ENCODE peak calls at places on chromosomes 5 and 9, in six cellular contexts. D is activated naive CD4-positive, alpha-beta T cell treated with anti-CD3 and anti-CD28 coated beads, Interleukin-2, amount 10 ng/mL, durations not matched to agents 7 days and 5 days; M is germinal center; I is HEK293T; L is NCI-H146; R is T-helper 1 cell. U is an unnamed sample.

GRCh38 chr5:994821-995220 is 13.8 kb upstream of the NKD2 start:
- DNase-seq in D (no peak), M (no peak), I (no peak), L (no peak), R (no peak), U (no peak)

GRCh38 chr9:114157516-114158176 is 2.3 kb downstream of the COL27A1 start:
- DNase-seq in D (no peak), M (no peak), I (no peak), L (no peak), R (no peak), U (no peak)

GRCh38 chr5:151098185-151098813 is 17.5 kb upstream of the TNIP1 start:
- DNase-seq in D (peak; percentile 35), M (no peak), I (no peak), L (no peak), R (no peak), U (no peak)

GRCh38 chr5:53929596-53929995 is 369.2 kb downstream of the NDUFS4 start:
- DNase-seq in D (no peak), M (no peak), I (no peak), L (peak; percentile 58), R (no peak), U (no peak)

GRCh38 chr5:72194846-72195245 is 87.6 kb downstream of the MAP1B start:
- DNase-seq in D (no peak), M (peak; percentile 8), I (no peak), L (no peak), R (no peak), U (no peak)

GRCh38 chr5:140157032-140157781 is 17.8 kb upstream of the CYSTM1 start:
- DNase-seq in D (peak; percentile 90), M (peak; percentile 90), I (peak; percentile 92), L (peak; percentile 61), R (peak; percentile 86), U (peak; percentile 47)

GRCh38 chr9:135082536-135082935 is 4.9 kb upstream of the OLFM1 start:
- DNase-seq in D (no peak), M (no peak), I (no peak), L (no peak), R (no peak), U (no peak)

GRCh38 chr9:133347515-133347984 is 381 bp downstream of the MED22 start:
- DNase-seq in D (peak; percentile 63), M (peak; percentile 56), I (peak; percentile 55), L (peak; percentile 35), R (peak; percentile 37), U (no peak)

GRCh38 chr9:104747565-104748358 is at the start of gene NIPSNAP3A:
- DNase-seq in D (peak; percentile 90), M (peak; percentile 88), I (peak; percentile 75), L (peak; percentile 73), R (peak; percentile 80), U (no peak)

GRCh38 chr9:107943901-107944300 is 454.3 kb upstream of the KLF4 start:
- DNase-seq in D (no peak), M (no peak), I (no peak), L (no peak), R (no peak), U (no peak)